ENCODE peak calls at places on chromosome 12, in five cellular contexts. E is stomach, H is uterus, N is endothelial cell of umbilical vein, V is brain microvascular endothelial cell. Q is an unnamed sample.

GRCh38 chr12:117188961-117189724 is 1.1 kb downstream of the FBXO21 start:
- DNase-seq in E (no peak), H (peak; percentile 18), N (peak; percentile 31), V (peak; percentile 17), Q (no peak)

GRCh38 chr12:72318341-72318740 is 46.2 kb downstream of the TRHDE start:
- DNase-seq in E (no peak), H (no peak), N (no peak), V (no peak), Q (no peak)

GRCh38 chr12:117830471-117830870 is 138.3 kb downstream of the KSR2 start:
- DNase-seq in E (no peak), H (no peak), N (no peak), V (no peak), Q (no peak)

GRCh38 chr12:116879509-116880212 is 1.6 kb downstream of the HRK start:
- DNase-seq in E (no peak), H (no peak), N (no peak), V (no peak), Q (peak; percentile 19)

GRCh38 chr12:19576421-19576925 is 137.2 kb downstream of the AEBP2 start:
- DNase-seq in E (no peak), H (no peak), N (peak; percentile 64), V (no peak), Q (no peak)

GRCh38 chr12:43482311-43483085 is 69.5 kb downstream of the ADAMTS20 start:
- DNase-seq in E (no peak), H (no peak), N (no peak), V (no peak), Q (no peak)

GRCh38 chr12:31033681-31034080 is 40.0 kb upstream of the DDX11 start:
- DNase-seq in E (no peak), H (no peak), N (no peak), V (no peak), Q (no peak)

GRCh38 chr12:104494137-104494815 is 37.5 kb downstream of the CHST11 start:
- DNase-seq in E (no peak), H (no peak), N (no peak), V (peak; percentile 89), Q (no peak)

GRCh38 chr12:32136404-32136803 is 29.8 kb downstream of the BICD1 start:
- DNase-seq in E (no peak), H (no peak), N (no peak), V (no peak), Q (no peak)

GRCh38 chr12:12408265-12408690 is 51.4 kb downstream of the BORCS5 start:
- DNase-seq in E (no peak), H (no peak), N (no peak), V (no peak), Q (no peak)

GRCh38 chr12:104470521-104470920 is 13.8 kb downstream of the CHST11 start:
- DNase-seq in E (no peak), H (no peak), N (no peak), V (no peak), Q (no peak)

GRCh38 chr12:26633591-26634210 is 199.3 kb downstream of the ITPR2 start:
- DNase-seq in E (no peak), H (no peak), N (no peak), V (peak; percentile 35), Q (peak; percentile 50)

GRCh38 chr12:132327351-132328171 is 1.8 kb downstream of the GALNT9 start:
- DNase-seq in E (no peak), H (peak; percentile 66), N (peak; percentile 45), V (peak; percentile 88), Q (no peak)

GRCh38 chr12:77615331-77615730 is 215.4 kb upstream of the NAV3 start:
- DNase-seq in E (no peak), H (no peak), N (peak; percentile 8), V (peak; percentile 39), Q (no peak)

GRCh38 chr12:22256076-22256475 is 78.4 kb downstream of the ST8SIA1 start:
- DNase-seq in E (no peak), H (no peak), N (no peak), V (no peak), Q (no peak)

GRCh38 chr12:62562892-62563291 is 96.3 kb downstream of the MON2 start:
- DNase-seq in E (no peak), H (no peak), N (no peak), V (peak; percentile 63), Q (no peak)

GRCh38 chr12:23528316-23528715 is 421.2 kb downstream of the SOX5 start:
- DNase-seq in E (no peak), H (no peak), N (no peak), V (no peak), Q (no peak)

GRCh38 chr12:81077686-81078441 is at the start of gene ACSS3:
- DNase-seq in E (peak; percentile 26), H (peak; percentile 56), N (no peak), V (peak; percentile 12), Q (no peak)

GRCh38 chr12:46830731-46831334 is 5.0 kb upstream of the SLC38A4 start:
- DNase-seq in E (no peak), H (no peak), N (no peak), V (no peak), Q (peak; percentile 20)

GRCh38 chr12:132921685-132922084 is 34.3 kb upstream of the CHFR start:
- DNase-seq in E (no peak), H (no peak), N (no peak), V (no peak), Q (no peak)

GRCh38 chr12:26938660-26939185 is 453 bp downstream of the FGFR1OP2 start:
- DNase-seq in E (peak; percentile 38), H (no peak), N (no peak), V (no peak), Q (peak; percentile 59)

GRCh38 chr12:75389706-75390105 is 1.2 kb upstream of the GLIPR1L2 start:
- DNase-seq in E (no peak), H (no peak), N (peak; percentile 9), V (no peak), Q (no peak)

GRCh38 chr12:69570545-69571399 is 14.5 kb upstream of the CCT2 start:
- DNase-seq in E (peak; percentile 49), H (peak; percentile 63), N (peak; percentile 70), V (peak; percentile 64), Q (peak; percentile 65)

GRCh38 chr12:26109343-26109841 is 15.4 kb downstream of the BHLHE41 start:
- DNase-seq in E (no peak), H (peak; percentile 70), N (no peak), V (no peak), Q (no peak)

GRCh38 chr12:106590601-106591000 is 7.8 kb downstream of the RFX4 start:
- DNase-seq in E (no peak), H (no peak), N (no peak), V (no peak), Q (no peak)
- H3K27me3 ChIP-seq in E (peaks cover 88% of the 10 kb centered on the region), H (no peaks in the 10 kb centered on the region), N (peaks cover 56% of the 10 kb centered on the region), V (peaks cover 66% of the 10 kb centered on the region), Q (no peaks in the 10 kb centered on the region)

DNA sequence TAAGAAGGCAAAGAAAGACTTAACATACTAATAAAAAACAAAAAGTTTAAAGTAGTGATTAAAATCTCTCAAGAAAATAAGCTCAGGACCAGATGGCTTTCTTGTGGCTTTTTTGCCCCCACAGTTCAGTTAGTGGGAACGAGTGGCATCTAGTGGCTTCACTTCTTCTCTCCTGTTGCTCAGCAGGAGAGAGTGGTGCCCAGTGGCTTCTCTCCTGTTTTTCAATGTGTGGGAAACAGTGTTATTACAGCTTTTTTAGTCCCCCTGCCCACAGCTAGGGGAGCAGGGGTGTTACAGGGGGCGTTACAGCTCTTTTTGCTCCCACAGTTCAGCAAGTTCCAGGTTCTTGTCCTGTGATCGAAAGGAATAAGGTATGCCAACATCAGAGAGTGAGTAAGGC is 135.2 kb downstream of the RERGL start:
- DNase-seq in E (no peak), H (no peak), N (no peak), V (no peak), Q (no peak)
- TF ChIP-seq CTCF in E (no peak), H (no peak), N (no peak), V (peak; percentile 5), Q (no peak)

DNA sequence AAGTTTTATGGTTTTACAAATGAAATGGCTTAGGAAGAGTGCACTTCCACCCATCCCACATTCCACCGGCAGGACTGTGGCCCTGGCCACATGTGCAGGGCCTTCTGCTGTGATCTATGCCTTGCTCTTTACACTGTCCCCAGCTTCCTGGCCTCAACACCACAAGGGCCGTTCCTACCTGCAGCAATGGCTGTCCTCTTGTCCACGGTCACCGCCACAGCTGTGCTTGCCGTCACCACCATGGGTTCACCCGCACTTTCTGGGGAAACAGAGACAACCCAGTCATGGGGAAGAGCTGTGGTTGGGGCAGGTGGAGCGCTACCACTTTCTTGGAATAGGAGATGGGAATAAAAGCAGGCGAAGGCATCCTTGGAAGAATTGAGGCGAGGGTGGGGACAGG is 20.2 kb downstream of the LRTM2 start:
- DNase-seq in E (no peak), H (no peak), N (no peak), V (no peak), Q (no peak)
- H3K27me3 ChIP-seq in E (peaks cover 46% of the 10 kb centered on the region), H (no peaks in the 10 kb centered on the region), N (no peaks in the 10 kb centered on the region), V (no peaks in the 10 kb centered on the region), Q (no peaks in the 10 kb centered on the region)

GRCh38 chr12:6829532-6830220 is 1.5 kb downstream of the P3H3 start:
- DNase-seq in E (no peak), H (no peak), N (peak; percentile 72), V (peak; percentile 28), Q (no peak)
- TF ChIP-seq CTCF in E (no peak), H (no peak), N (peak; percentile 21), V (peak; percentile 50), Q (no peak)

GRCh38 chr12:120353136-120353535 is 15.8 kb downstream of the MSI1 start:
- DNase-seq in E (no peak), H (no peak), N (no peak), V (no peak), Q (no peak)
- H3K27me3 ChIP-seq in E (no peaks in the 10 kb centered on the region), H (no peaks in the 10 kb centered on the region), N (peaks cover 11% of the 10 kb centered on the region), V (no peaks in the 10 kb centered on the region), Q (no peaks in the 10 kb centered on the region)

GRCh38 chr12:51812871-51813270 is 35.6 kb downstream of the FIGNL2 start:
- DNase-seq in E (no peak), H (no peak), N (no peak), V (no peak), Q (no peak)
- TF ChIP-seq CTCF in E (no peak), H (no peak), N (no peak), V (no peak), Q (no peak)

GRCh38 chr12:94748726-94749421 is 98.5 kb upstream of the TMCC3 start:
- DNase-seq in E (no peak), H (no peak), N (no peak), V (no peak), Q (no peak)

GRCh38 chr12:94749890-94750289 is 99.5 kb upstream of the TMCC3 start:
- DNase-seq in E (no peak), H (no peak), N (no peak), V (no peak), Q (no peak)

GRCh38 chr12:94740601-94741362 is 90.4 kb upstream of the TMCC3 start:
- DNase-seq in E (no peak), H (no peak), N (no peak), V (no peak), Q (no peak)

GRCh38 chr12:94743174-94743573 is 92.8 kb upstream of the TMCC3 start:
- DNase-seq in E (no peak), H (no peak), N (no peak), V (no peak), Q (no peak)

GRCh38 chr12:94745562-94745961 is 95.2 kb upstream of the TMCC3 start:
- DNase-seq in E (no peak), H (no peak), N (no peak), V (no peak), Q (no peak)
- H3K27me3 ChIP-seq in E (no peaks in the 10 kb centered on the region), H (no peaks in the 10 kb centered on the region), N (peaks cover 4% of the 10 kb centered on the region), V (peaks cover 4% of the 10 kb centered on the region), Q (no peaks in the 10 kb centered on the region)

Q was measured in Caco-2.